ENCODE peak calls at places on chromosomes 4 and X, in four cellular contexts. W is fibroblast of pulmonary artery, H is RWPE1, L is heart left ventricle. Y is an unnamed sample.

GRCh38 chr4:1277667-1278335 is 11.9 kb upstream of the MAEA start:
- DNase-seq in H (no peak), W (peak; percentile 23), L (no peak), Y (peak; percentile 15)

GRCh38 chr4:59500103-59500502 is 1700.0 kb upstream of the ADGRL3 start:
- DNase-seq in L (no peak), H (no peak), W (no peak), Y (no peak)

GRCh38 chrX:124215786-124216185 is 116.7 kb upstream of the TEX13D start:
- DNase-seq in H (no peak), W (no peak), L (no peak), Y (no peak)

GRCh38 chr4:125353131-125353530 is 38.4 kb downstream of the FAT4 start:
- DNase-seq in W (no peak), L (no peak), H (no peak), Y (no peak)

GRCh38 chr4:187744911-187745310 is 250.7 kb upstream of the ZFP42 start:
- DNase-seq in H (no peak), L (no peak), W (no peak), Y (no peak)

GRCh38 chrX:15269618-15270521 is at the start of gene ASB9:
- DNase-seq in W (peak; percentile 54), L (no peak), H (peak; percentile 69), Y (peak; percentile 51)

GRCh38 chrX:136963973-136964372 is 69.8 kb downstream of the GPR101 start:
- DNase-seq in H (no peak), L (no peak), W (no peak), Y (no peak)

GRCh38 chr4:113153529-113154101 is 104.2 kb downstream of the ANK2 start:
- DNase-seq in H (no peak), W (peak; percentile 11), L (no peak), Y (peak; percentile 31)

GRCh38 chr4:128527356-128527755 is 239.7 kb upstream of the PGRMC2 start:
- DNase-seq in L (no peak), W (no peak), H (no peak), Y (no peak)

GRCh38 chr4:156894234-156894633 is 77.4 kb downstream of the PDGFC start:
- DNase-seq in W (no peak), L (no peak), H (no peak), Y (no peak)

GRCh38 chr4:180059216-180059881 is 2183.9 kb upstream of the TENM3 start:
- DNase-seq in H (peak; percentile 1), W (no peak), L (no peak), Y (peak; percentile 2)

GRCh38 chrX:2629316-2630168 is 61.6 kb upstream of the CD99 start:
- DNase-seq in L (no peak), W (no peak), H (no peak), Y (no peak)

GRCh38 chr4:145887241-145887964 is 51.2 kb downstream of the ZNF827 start:
- DNase-seq in L (no peak), H (no peak), W (peak; percentile 81), Y (peak; percentile 87)

GRCh38 chrX:103151799-103152198 is 58.9 kb upstream of the NXF3 start:
- DNase-seq in L (no peak), H (no peak), W (no peak), Y (no peak)

GRCh38 chr4:86496094-86497060 is 97.7 kb upstream of the PTPN13 start:
- DNase-seq in W (peak; percentile 69), L (no peak), H (peak; percentile 70), Y (peak; percentile 75)

GRCh38 chrX:630922-631496 is 418 bp downstream of the SHOX start:
- DNase-seq in W (no peak), H (no peak), L (no peak), Y (peak; percentile 14)

GRCh38 chrX:57417827-57418226 is 131.3 kb downstream of the FAAH2 start:
- DNase-seq in L (no peak), W (no peak), H (no peak), Y (no peak)

GRCh38 chr4:26782830-26783202 is 77.8 kb upstream of the STIM2 start:
- DNase-seq in W (no peak), H (no peak), L (no peak), Y (no peak)

GRCh38 chrX:153642655-153643430 is 4.2 kb upstream of the DUSP9 start:
- DNase-seq in W (no peak), H (no peak), L (peak; percentile 17), Y (no peak)

GRCh38 chr4:138834029-138834428 is 181.6 kb upstream of the NOCT start:
- DNase-seq in L (no peak), H (no peak), W (no peak), Y (no peak)

GRCh38 chr4:83589283-83589682 is 53.4 kb downstream of the GPAT3 start:
- DNase-seq in L (no peak), W (no peak), H (no peak), Y (no peak)

GRCh38 chr4:8577972-8578371 is 2.2 kb upstream of the GPR78 start:
- DNase-seq in W (no peak), L (peak; percentile 10), H (no peak), Y (no peak)

GRCh38 chr4:38856046-38856445 is 571 bp downstream of the TLR6 start:
- DNase-seq in L (no peak), W (no peak), H (no peak), Y (no peak)

GRCh38 chr4:168877779-168878491 is 132.1 kb downstream of the CBR4 start:
- DNase-seq in W (no peak), L (peak; percentile 51), H (no peak), Y (peak; percentile 42)

GRCh38 chr4:94332983-94333590 is 9.5 kb downstream of the HPGDS start:
- DNase-seq in H (no peak), L (no peak), W (peak; percentile 43), Y (peak; percentile 33)

GRCh38 chr4:108369035-108369655 is 200.4 kb upstream of the LEF1 start:
- DNase-seq in W (no peak), L (no peak), H (no peak), Y (no peak)

GRCh38 chr4:924107-925096 is 7.7 kb downstream of the GAK start:
- DNase-seq in W (peak; percentile 45), H (no peak), L (no peak), Y (peak; percentile 51)

GRCh38 chrX:71118032-71118984 is at the start of gene MED12:
- DNase-seq in L (peak; percentile 88), H (peak; percentile 59), W (peak; percentile 81), Y (peak; percentile 87)

GRCh38 chrX:56726609-56727008 is 2.4 kb upstream of the NBDY start:
- DNase-seq in L (no peak), H (no peak), W (peak; percentile 70), Y (peak; percentile 62)

GRCh38 chrX:100609591-100609990 is 24.9 kb downstream of the TNMD start:
- DNase-seq in H (no peak), W (peak; percentile 3), L (no peak), Y (peak; percentile 1)
- TF ChIP-seq CTCF in H (no peak), W (no peak), L (no peak), Y (no peak)

GRCh38 chrX:23066588-23067281 is 67.0 kb downstream of the DDX53 start:
- DNase-seq in L (no peak), W (no peak), H (no peak), Y (no peak)

GRCh38 chrX:23061116-23061515 is 61.4 kb downstream of the DDX53 start:
- DNase-seq in H (no peak), L (no peak), W (no peak), Y (no peak)

DNA sequence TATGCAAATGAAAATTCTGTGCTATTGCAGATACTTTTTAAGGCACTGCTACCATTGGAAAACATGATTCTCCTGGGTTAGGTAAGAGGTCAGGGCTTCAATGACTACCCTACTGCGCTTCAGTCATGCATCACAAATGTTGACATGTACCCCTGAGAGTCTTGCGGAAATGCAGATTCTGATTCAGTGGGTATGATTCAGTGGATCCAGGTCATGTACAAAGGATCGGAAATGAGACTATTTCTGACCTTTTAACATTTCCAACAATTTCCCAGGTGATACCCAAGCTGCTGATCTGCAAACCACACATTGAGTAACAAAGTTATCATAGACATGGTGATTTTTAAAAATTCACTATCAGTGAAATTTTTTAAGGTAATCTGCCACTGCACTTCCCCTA is 62.6 kb downstream of the DDX53 start:
- DNase-seq in H (no peak), W (no peak), L (no peak), Y (no peak)
- TF ChIP-seq CTCF in H (no peak), W (no peak), L (no peak), Y (no peak)

DNA sequence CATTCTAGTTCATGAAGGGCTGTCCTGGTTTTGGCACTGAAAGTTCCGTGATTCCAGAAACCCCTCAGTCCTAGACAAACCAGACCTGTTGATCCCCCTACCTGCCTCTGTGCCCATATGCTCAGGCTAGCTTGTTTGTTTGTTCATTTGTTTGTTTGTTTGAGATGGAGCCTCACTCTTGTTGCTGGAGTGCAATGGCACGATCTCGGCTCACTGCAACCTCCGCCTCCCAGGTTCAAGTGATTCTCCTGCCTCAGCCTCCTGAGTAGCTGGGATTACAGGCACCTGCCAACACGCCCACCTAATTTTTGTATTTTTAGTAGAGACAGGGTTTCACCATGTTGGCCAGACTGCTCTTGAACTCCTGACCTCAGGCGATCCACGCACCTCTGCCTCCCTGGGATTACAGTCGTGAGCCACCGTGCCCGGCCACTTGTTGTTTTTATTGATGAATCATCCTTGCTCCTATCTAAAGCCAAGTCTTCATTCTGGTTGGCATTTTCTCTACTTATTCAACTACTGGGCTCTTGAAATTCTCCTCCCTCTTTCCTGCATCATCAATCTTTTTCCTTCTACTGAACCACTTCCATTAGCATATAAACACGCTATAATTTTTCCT is 86.3 kb upstream of the BMP2K start:
- DNase-seq in L (no peak), H (no peak), W (no peak), Y (no peak)
- TF ChIP-seq CTCF in L (no peak), H (no peak), W (no peak), Y (no peak)

DNA sequence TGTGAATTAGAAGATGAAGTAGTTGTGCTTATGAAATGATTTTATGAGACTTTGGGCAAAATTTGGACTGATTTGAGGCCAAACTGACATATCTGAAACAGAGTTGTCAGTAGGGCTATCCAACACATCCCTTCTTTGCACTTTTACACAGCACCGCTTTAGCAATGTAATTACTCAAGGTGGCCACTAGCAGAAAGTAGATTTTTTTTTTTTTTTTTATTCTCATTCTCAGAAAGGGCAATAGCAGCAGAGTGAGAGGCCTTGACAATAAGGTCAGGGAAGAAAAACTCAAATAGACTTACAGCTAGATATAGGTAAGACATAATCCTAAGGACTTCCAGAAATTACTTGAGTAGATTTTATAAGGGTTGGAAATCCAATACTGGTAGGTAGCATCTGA is 414.3 kb downstream of the NAP1L3 start:
- DNase-seq in H (no peak), W (no peak), L (no peak), Y (no peak)
- TF ChIP-seq CTCF in H (no peak), W (no peak), L (no peak), Y (no peak)